ENCODE peak calls at places on chromosomes 11 and 22, in five cellular contexts. V is non-pigmented ciliary epithelial cell; Q is A172; E is stimulated activated CD8-positive, alpha-beta memory T cell treated with anti-CD3 and anti-CD28 coated beads, Interleukin-15, amount 100 ng/mL, for 24 hours; N is fibroblast of pulmonary artery. A is an unnamed sample.

GRCh38 chr11:43723617-43724016 is 43.1 kb downstream of the HSD17B12 start:
- DNase-seq in V (no peak), Q (no peak), E (no peak), N (no peak), A (no peak)

GRCh38 chr11:33317662-33318061 is 60.5 kb downstream of the HIPK3 start:
- DNase-seq in V (no peak), Q (peak; percentile 47), E (no peak), N (no peak), A (no peak)

GRCh38 chr11:68408512-68408911 is 52.0 kb upstream of the PPP6R3 start:
- DNase-seq in V (no peak), Q (no peak), E (no peak), N (no peak), A (no peak)

GRCh38 chr11:87307101-87307500 is 269.4 kb downstream of the TMEM135 start:
- DNase-seq in V (no peak), Q (no peak), E (no peak), N (peak; percentile 44), A (no peak)

GRCh38 chr22:50703726-50704509 is 31.3 kb downstream of the SHANK3 start:
- DNase-seq in V (no peak), Q (no peak), E (no peak), N (no peak), A (no peak)

GRCh38 chr11:78149646-78150045 is 10.2 kb upstream of the ALG8 start:
- DNase-seq in V (peak; percentile 42), Q (peak; percentile 23), E (no peak), N (peak; percentile 77), A (no peak)

GRCh38 chr11:59611570-59612565 is 3.7 kb downstream of the OSBP start:
- DNase-seq in V (no peak), Q (no peak), E (no peak), N (no peak), A (no peak)

GRCh38 chr11:26043665-26044064 is 288.3 kb upstream of the ANO3 start:
- DNase-seq in V (no peak), Q (no peak), E (no peak), N (no peak), A (peak; percentile 2)

GRCh38 chr11:8296203-8296602 is 32.5 kb upstream of the LMO1 start:
- DNase-seq in V (no peak), Q (no peak), E (no peak), N (no peak), A (no peak)

GRCh38 chr11:113632981-113633380 is 73.1 kb downstream of the TMPRSS5 start:
- DNase-seq in V (no peak), Q (peak; percentile 4), E (no peak), N (peak; percentile 57), A (no peak)

GRCh38 chr11:96207459-96208449 is 135.2 kb downstream of the MAML2 start:
- DNase-seq in V (no peak), Q (no peak), E (no peak), N (peak; percentile 59), A (no peak)

GRCh38 chr11:62857541-62857982 is 18.2 kb upstream of the WDR74 start:
- DNase-seq in V (no peak), Q (no peak), E (no peak), N (no peak), A (no peak)

GRCh38 chr11:13076961-13077360 is 67.8 kb downstream of the RASSF10 start:
- DNase-seq in V (no peak), Q (no peak), E (no peak), N (no peak), A (no peak)

GRCh38 chr11:74683279-74683871 is 47.9 kb downstream of the CHRDL2 start:
- DNase-seq in V (no peak), Q (no peak), E (no peak), N (no peak), A (peak; percentile 47)

GRCh38 chr22:37305873-37306272 is 23.6 kb downstream of the CYTH4 start:
- DNase-seq in V (no peak), Q (no peak), E (no peak), N (no peak), A (no peak)

GRCh38 chr11:7872913-7873312 is 58.2 kb downstream of the OR10A6 start:
- DNase-seq in V (no peak), Q (no peak), E (no peak), N (no peak), A (no peak)

GRCh38 chr22:44181033-44181911 is 547 bp downstream of the PARVG start:
- DNase-seq in V (no peak), Q (no peak), E (peak; percentile 27), N (no peak), A (peak; percentile 58)

GRCh38 chr11:15577519-15577918 is 462.8 kb downstream of the INSC start:
- DNase-seq in V (no peak), Q (no peak), E (no peak), N (no peak), A (no peak)

GRCh38 chr11:77752518-77752917 is 68.0 kb downstream of the RSF1 start:
- DNase-seq in V (no peak), Q (peak; percentile 21), E (no peak), N (no peak), A (no peak)

GRCh38 chr11:24155792-24156191 is 341.1 kb upstream of the LUZP2 start:
- DNase-seq in V (no peak), Q (no peak), E (no peak), N (no peak), A (no peak)

GRCh38 chr11:102559839-102560238 is 29.3 kb upstream of the MMP7 start:
- DNase-seq in V (no peak), Q (no peak), E (no peak), N (no peak), A (no peak)

GRCh38 chr11:68461284-68461861 is 821 bp downstream of the PPP6R3 start:
- DNase-seq in V (no peak), Q (no peak), E (no peak), N (peak; percentile 35), A (peak; percentile 49)

A was measured in GM20000.